ENCODE peak calls at places on chromosomes 16 and 17, in four cellular contexts. One of them, this sample, is unnamed.
A peak's percentile ranks its signal among the peaks of the same experiment; 100 is the strongest.

GRCh38 chr16:82175627-82176026 is 5.6 kb upstream of the MPHOSPH6 start:
- DNase-seq in WERI-Rb-1: no peak
- DNase-seq in NCI-H510A treated with DMSO at 0.1 percent for 48 hours: no peak
- DNase-seq in aorta: no peak
- DNase-seq in this sample: no peak

GRCh38 chr16:89442990-89443726 is 47.2 kb downstream of the ANKRD11 start:
- DNase-seq in WERI-Rb-1: no peak
- DNase-seq in aorta: peak; percentile 70
- DNase-seq in NCI-H510A treated with DMSO at 0.1 percent for 48 hours: peak; percentile 50
- DNase-seq in this sample: peak; percentile 17

GRCh38 chr16:58306327-58306726 is 11.5 kb upstream of the PRSS54 start:
- DNase-seq in aorta: no peak
- DNase-seq in WERI-Rb-1: peak; percentile 54
- DNase-seq in NCI-H510A treated with DMSO at 0.1 percent for 48 hours: no peak
- DNase-seq in this sample: peak; percentile 52

GRCh38 chr17:50133028-50133768 is 3.2 kb upstream of the SAMD14 start:
- DNase-seq in WERI-Rb-1: no peak
- DNase-seq in NCI-H510A treated with DMSO at 0.1 percent for 48 hours: no peak
- DNase-seq in aorta: peak; percentile 84
- DNase-seq in this sample: peak; percentile 51

GRCh38 chr17:1584167-1584566 is 21.6 kb upstream of the PITPNA start:
- DNase-seq in WERI-Rb-1: no peak
- DNase-seq in NCI-H510A treated with DMSO at 0.1 percent for 48 hours: no peak
- DNase-seq in aorta: no peak
- DNase-seq in this sample: no peak

GRCh38 chr17:41870627-41871026 is 5.4 kb upstream of the KLHL11 start:
- DNase-seq in NCI-H510A treated with DMSO at 0.1 percent for 48 hours: no peak
- DNase-seq in aorta: no peak
- DNase-seq in WERI-Rb-1: no peak
- DNase-seq in this sample: peak; percentile 66

GRCh38 chr17:64658931-64659330 is 3.2 kb downstream of the SMURF2 start:
- DNase-seq in aorta: no peak
- DNase-seq in NCI-H510A treated with DMSO at 0.1 percent for 48 hours: no peak
- DNase-seq in WERI-Rb-1: no peak
- DNase-seq in this sample: no peak

GRCh38 chr16:77738706-77739105 is 16.4 kb downstream of the NUDT7 start:
- DNase-seq in NCI-H510A treated with DMSO at 0.1 percent for 48 hours: no peak
- DNase-seq in aorta: no peak
- DNase-seq in WERI-Rb-1: no peak
- DNase-seq in this sample: no peak

GRCh38 chr17:76872221-76872873 is 4.1 kb downstream of the MGAT5B start:
- DNase-seq in WERI-Rb-1: no peak
- DNase-seq in NCI-H510A treated with DMSO at 0.1 percent for 48 hours: no peak
- DNase-seq in aorta: no peak
- DNase-seq in this sample: no peak

GRCh38 chr16:2513405-2514332 is at the start of gene ATP6V0C:
- DNase-seq in WERI-Rb-1: peak; percentile 92
- DNase-seq in NCI-H510A treated with DMSO at 0.1 percent for 48 hours: peak; percentile 84
- DNase-seq in aorta: peak; percentile 95
- DNase-seq in this sample: peak; percentile 98

GRCh38 chr17:7930841-7931631 is 710 bp downstream of the TRAPPC1 start:
- DNase-seq in aorta: no peak
- DNase-seq in WERI-Rb-1: no peak
- DNase-seq in NCI-H510A treated with DMSO at 0.1 percent for 48 hours: no peak
- DNase-seq in this sample: no peak

GRCh38 chr16:66227766-66228530 is 138.5 kb upstream of the CDH5 start:
- DNase-seq in aorta: no peak
- DNase-seq in NCI-H510A treated with DMSO at 0.1 percent for 48 hours: no peak
- DNase-seq in WERI-Rb-1: peak; percentile 82
- DNase-seq in this sample: no peak